ENCODE peak calls at places on chromosomes 13 and 19, in seven cellular contexts. One of them, this sample, is unnamed.

GRCh38 chr13:20814224-20814910 is 40.6 kb upstream of the EEF1AKMT1 start:
- DNase-seq in mammary epithelial cell: peak; percentile 41
- DNase-seq in K562: no peak
- DNase-seq in GM23248: peak; percentile 93
- DNase-seq in Karpas-422: no peak
- DNase-seq in PC-3: peak; percentile 82
- DNase-seq in fibroblast of lung: peak; percentile 96
- DNase-seq in this sample: no peak

GRCh38 chr19:1856698-1857603 is 6.4 kb downstream of the KLF16 start:
- DNase-seq in mammary epithelial cell: peak; percentile 81
- DNase-seq in K562: peak; percentile 87
- DNase-seq in GM23248: peak; percentile 96
- DNase-seq in Karpas-422: peak; percentile 88
- DNase-seq in PC-3: peak; percentile 44
- DNase-seq in fibroblast of lung: peak; percentile 75
- DNase-seq in this sample: no peak

GRCh38 chr13:72808917-72809500 is 27.1 kb downstream of the PIBF1 start:
- DNase-seq in mammary epithelial cell: peak; percentile 5
- DNase-seq in K562: no peak
- DNase-seq in GM23248: peak; percentile 25
- DNase-seq in Karpas-422: peak; percentile 82
- DNase-seq in PC-3: peak; percentile 41
- DNase-seq in fibroblast of lung: peak; percentile 23
- DNase-seq in this sample: no peak

GRCh38 chr13:110565296-110565695 is 3.8 kb upstream of the RAB20 start:
- DNase-seq in mammary epithelial cell: no peak
- DNase-seq in K562: no peak
- DNase-seq in GM23248: no peak
- DNase-seq in Karpas-422: peak; percentile 52
- DNase-seq in PC-3: peak; percentile 64
- DNase-seq in fibroblast of lung: no peak
- DNase-seq in this sample: no peak

GRCh38 chr19:23482829-23483228 is 87.6 kb upstream of the ZNF91 start:
- DNase-seq in mammary epithelial cell: peak; percentile 77
- DNase-seq in K562: no peak
- DNase-seq in GM23248: no peak
- DNase-seq in Karpas-422: no peak
- DNase-seq in PC-3: peak; percentile 69
- DNase-seq in fibroblast of lung: no peak
- DNase-seq in this sample: no peak

GRCh38 chr19:37980419-37980975 is 73.5 kb downstream of the SIPA1L3 start:
- DNase-seq in mammary epithelial cell: no peak
- DNase-seq in K562: no peak
- DNase-seq in GM23248: no peak
- DNase-seq in Karpas-422: no peak
- DNase-seq in PC-3: no peak
- DNase-seq in fibroblast of lung: peak; percentile 14
- DNase-seq in this sample: no peak

GRCh38 chr13:83274679-83275078 is 607.6 kb downstream of the SLITRK1 start:
- DNase-seq in mammary epithelial cell: no peak
- DNase-seq in K562: no peak
- DNase-seq in GM23248: no peak
- DNase-seq in Karpas-422: no peak
- DNase-seq in PC-3: no peak
- DNase-seq in fibroblast of lung: no peak
- DNase-seq in this sample: no peak

GRCh38 chr13:44622259-44622658 is 46.1 kb upstream of the TSC22D1 start:
- DNase-seq in mammary epithelial cell: no peak
- DNase-seq in K562: no peak
- DNase-seq in GM23248: peak; percentile 30
- DNase-seq in Karpas-422: no peak
- DNase-seq in PC-3: no peak
- DNase-seq in fibroblast of lung: no peak
- DNase-seq in this sample: no peak

GRCh38 chr13:28636677-28637317 is 22.1 kb upstream of the POMP start:
- DNase-seq in mammary epithelial cell: peak; percentile 36
- DNase-seq in K562: peak; percentile 41
- DNase-seq in GM23248: peak; percentile 86
- DNase-seq in Karpas-422: peak; percentile 76
- DNase-seq in PC-3: peak; percentile 75
- DNase-seq in fibroblast of lung: peak; percentile 75
- DNase-seq in this sample: peak; percentile 57

GRCh38 chr19:8304841-8305621 is 3.1 kb downstream of the CD320 start:
- DNase-seq in mammary epithelial cell: no peak
- DNase-seq in K562: peak; percentile 92
- DNase-seq in GM23248: no peak
- DNase-seq in Karpas-422: peak; percentile 65
- DNase-seq in PC-3: no peak
- DNase-seq in fibroblast of lung: no peak
- DNase-seq in this sample: no peak

GRCh38 chr19:1173160-1173844 is 766 bp downstream of the SBNO2 start:
- DNase-seq in mammary epithelial cell: no peak
- DNase-seq in K562: peak; percentile 51
- DNase-seq in GM23248: peak; percentile 55
- DNase-seq in Karpas-422: peak; percentile 68
- DNase-seq in PC-3: no peak
- DNase-seq in fibroblast of lung: no peak
- DNase-seq in this sample: no peak

GRCh38 chr19:48495391-48495790 is 16.2 kb downstream of the LMTK3 start:
- DNase-seq in mammary epithelial cell: no peak
- DNase-seq in K562: no peak
- DNase-seq in GM23248: no peak
- DNase-seq in Karpas-422: no peak
- DNase-seq in PC-3: no peak
- DNase-seq in fibroblast of lung: no peak
- DNase-seq in this sample: no peak

GRCh38 chr19:48490980-48491792 is 20.4 kb downstream of the LMTK3 start:
- DNase-seq in mammary epithelial cell: peak; percentile 42
- DNase-seq in K562: peak; percentile 96
- DNase-seq in GM23248: peak; percentile 45
- DNase-seq in Karpas-422: peak; percentile 62
- DNase-seq in PC-3: peak; percentile 29
- DNase-seq in fibroblast of lung: no peak
- DNase-seq in this sample: no peak

GRCh38 chr19:48491793-48492123 is 19.9 kb downstream of the LMTK3 start:
- DNase-seq in mammary epithelial cell: no peak
- DNase-seq in K562: no peak
- DNase-seq in GM23248: no peak
- DNase-seq in Karpas-422: no peak
- DNase-seq in PC-3: no peak
- DNase-seq in fibroblast of lung: no peak
- DNase-seq in this sample: no peak

GRCh38 chr19:48493718-48494515 is 17.7 kb downstream of the LMTK3 start:
- DNase-seq in mammary epithelial cell: no peak
- DNase-seq in K562: no peak
- DNase-seq in GM23248: no peak
- DNase-seq in Karpas-422: no peak
- DNase-seq in PC-3: no peak
- DNase-seq in fibroblast of lung: no peak
- DNase-seq in this sample: no peak

DNA sequence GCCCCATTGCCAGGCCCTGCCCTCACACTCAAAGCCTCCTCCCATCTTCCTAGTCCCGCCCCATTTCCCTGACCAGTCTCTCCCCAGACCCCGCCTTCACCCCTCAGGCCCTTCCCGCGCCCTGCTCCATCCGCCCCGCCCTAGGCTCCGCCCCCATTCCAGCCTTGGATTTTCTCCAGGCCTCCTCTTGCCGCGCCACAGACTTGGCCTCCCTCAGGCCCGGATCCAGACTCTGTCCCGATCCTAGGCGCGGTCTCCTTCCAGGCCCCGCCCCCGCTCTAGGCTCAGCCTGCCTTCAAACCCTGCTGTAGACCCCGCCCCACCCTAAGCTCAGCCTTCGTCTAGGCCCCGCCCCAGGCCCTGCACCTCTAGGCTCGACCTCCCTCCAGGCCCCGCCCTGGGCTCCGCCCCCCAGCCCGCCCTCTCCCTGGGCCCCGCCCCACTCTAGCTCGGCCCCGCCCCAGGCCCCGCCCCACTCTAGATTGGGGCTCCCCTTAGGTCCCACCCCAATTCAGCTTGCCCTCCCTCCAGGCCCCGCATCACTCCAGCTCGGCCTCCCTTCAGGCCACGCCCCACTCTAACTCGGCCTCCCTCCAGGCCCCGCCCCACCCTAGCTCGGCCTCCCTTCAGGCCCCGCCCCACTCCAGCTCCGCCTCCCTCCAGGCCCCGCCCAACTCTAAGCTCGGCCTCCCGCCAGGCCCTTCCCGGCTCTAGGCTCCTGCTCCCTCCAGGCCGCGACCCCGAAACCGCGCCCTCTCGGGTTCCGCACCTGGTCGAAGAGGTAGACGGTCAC is 18.5 kb downstream of the LMTK3 start:
- DNase-seq in mammary epithelial cell: peak; percentile 97
- DNase-seq in K562: peak; percentile 98
- DNase-seq in GM23248: peak; percentile 99
- DNase-seq in Karpas-422: peak; percentile 96
- DNase-seq in PC-3: peak; percentile 94
- DNase-seq in fibroblast of lung: peak; percentile 99
- DNase-seq in this sample: peak; percentile 90
- H3K9ac ChIP-seq in mammary epithelial cell: peak overlapping the region; percentile 58
- H3K9ac ChIP-seq in K562: peak overlapping the region; percentile 89
- H3K9ac ChIP-seq in GM23248: peak overlapping the region; percentile 81
- H3K9ac ChIP-seq in Karpas-422: peak overlapping the region; percentile 21
- H3K9ac ChIP-seq in PC-3: peak overlapping the region; percentile 63
- H3K9ac ChIP-seq in fibroblast of lung: peak overlapping the region; percentile 63
- H3K9ac ChIP-seq in this sample: peak overlapping the region; percentile 90

GRCh38 chr19:18470153-18470552 is 32.2 kb upstream of the ISYNA1 start:
- DNase-seq in mammary epithelial cell: no peak
- DNase-seq in K562: peak; percentile 77
- DNase-seq in GM23248: peak; percentile 34
- DNase-seq in Karpas-422: peak; percentile 63
- DNase-seq in PC-3: no peak
- DNase-seq in fibroblast of lung: no peak
- DNase-seq in this sample: no peak
- H3K9ac ChIP-seq in mammary epithelial cell: no peak overlapping the region
- H3K9ac ChIP-seq in K562: no peak overlapping the region
- H3K9ac ChIP-seq in GM23248: no peak overlapping the region
- H3K9ac ChIP-seq in Karpas-422: no peak overlapping the region
- H3K9ac ChIP-seq in PC-3: no peak overlapping the region
- H3K9ac ChIP-seq in fibroblast of lung: no peak overlapping the region
- H3K9ac ChIP-seq in this sample: peak overlapping the region; percentile 27

DNA sequence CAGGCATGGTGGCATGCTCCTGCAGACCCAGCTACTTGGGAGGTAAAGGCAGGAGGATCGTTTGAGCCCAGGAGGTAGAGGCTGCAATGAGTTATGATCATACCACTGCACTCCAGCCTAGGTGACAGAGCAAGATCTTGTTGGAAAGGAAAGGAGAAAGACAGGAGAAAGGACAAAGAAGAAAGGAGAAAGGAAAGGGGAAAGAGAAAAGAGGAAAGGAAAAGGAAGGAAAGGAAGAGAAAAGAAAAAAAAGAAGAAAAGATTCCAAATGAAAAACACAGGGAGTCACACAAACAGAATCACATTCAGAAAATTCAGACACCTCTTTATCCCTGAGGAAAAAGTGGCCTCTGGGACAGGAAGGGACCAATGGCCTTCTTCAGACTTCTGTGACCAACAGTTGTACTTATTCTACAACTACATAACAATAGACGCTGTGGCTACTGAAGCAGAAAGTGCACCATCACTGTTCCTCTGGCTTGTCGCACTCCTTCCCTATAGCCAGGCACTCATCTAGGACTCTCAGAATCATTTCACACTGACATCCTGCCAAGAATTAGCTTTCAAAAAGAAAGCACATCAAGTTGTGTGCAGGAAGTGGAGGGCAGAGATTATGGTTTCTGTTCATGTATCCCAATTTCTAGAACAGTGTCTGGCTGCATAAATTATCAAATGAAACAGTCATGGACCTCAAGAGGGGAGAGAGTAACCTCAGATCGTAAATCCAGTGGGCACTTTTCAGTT is 5.9 kb downstream of the MTMR6 start:
- DNase-seq in mammary epithelial cell: no peak
- DNase-seq in K562: no peak
- DNase-seq in GM23248: no peak
- DNase-seq in Karpas-422: no peak
- DNase-seq in PC-3: no peak
- DNase-seq in fibroblast of lung: no peak
- DNase-seq in this sample: no peak
- H3K9ac ChIP-seq in mammary epithelial cell: no peak overlapping the region
- H3K9ac ChIP-seq in K562: no peak overlapping the region
- H3K9ac ChIP-seq in GM23248: no peak overlapping the region
- H3K9ac ChIP-seq in Karpas-422: no peak overlapping the region
- H3K9ac ChIP-seq in PC-3: no peak overlapping the region
- H3K9ac ChIP-seq in fibroblast of lung: no peak overlapping the region
- H3K9ac ChIP-seq in this sample: no peak overlapping the region

DNA sequence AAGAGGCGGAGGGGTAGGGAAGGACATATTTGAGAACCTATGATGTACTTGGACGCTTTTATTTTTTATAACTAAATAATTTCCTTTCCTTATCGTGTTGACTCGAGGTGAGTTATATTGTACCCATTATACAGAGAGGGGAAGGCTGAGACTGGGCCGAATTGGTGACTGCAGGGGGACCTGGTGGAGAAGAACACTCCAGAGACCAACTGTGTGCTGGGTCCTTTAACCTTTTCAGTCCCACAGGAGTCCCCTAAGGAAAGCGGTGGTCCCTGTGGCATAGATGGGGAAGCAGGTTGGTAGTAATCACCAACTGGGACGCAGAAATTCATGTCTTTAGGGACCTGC is 633 bp downstream of the MYH14 start:
- DNase-seq in mammary epithelial cell: no peak
- DNase-seq in K562: no peak
- DNase-seq in GM23248: no peak
- DNase-seq in Karpas-422: no peak
- DNase-seq in PC-3: no peak
- DNase-seq in fibroblast of lung: no peak
- DNase-seq in this sample: no peak
- H3K9ac ChIP-seq in mammary epithelial cell: no peak overlapping the region
- H3K9ac ChIP-seq in K562: no peak overlapping the region
- H3K9ac ChIP-seq in GM23248: no peak overlapping the region
- H3K9ac ChIP-seq in Karpas-422: no peak overlapping the region
- H3K9ac ChIP-seq in PC-3: peak overlapping the region; percentile 75
- H3K9ac ChIP-seq in fibroblast of lung: no peak overlapping the region
- H3K9ac ChIP-seq in this sample: no peak overlapping the region

GRCh38 chr13:23175920-23176319 is 4.9 kb upstream of the SGCG start:
- DNase-seq in mammary epithelial cell: no peak
- DNase-seq in K562: no peak
- DNase-seq in GM23248: peak; percentile 38
- DNase-seq in Karpas-422: peak; percentile 64
- DNase-seq in PC-3: peak; percentile 29
- DNase-seq in fibroblast of lung: peak; percentile 40
- DNase-seq in this sample: no peak
- H3K9ac ChIP-seq in mammary epithelial cell: no peak overlapping the region
- H3K9ac ChIP-seq in K562: no peak overlapping the region
- H3K9ac ChIP-seq in GM23248: no peak overlapping the region
- H3K9ac ChIP-seq in Karpas-422: no peak overlapping the region
- H3K9ac ChIP-seq in PC-3: no peak overlapping the region
- H3K9ac ChIP-seq in fibroblast of lung: no peak overlapping the region
- H3K9ac ChIP-seq in this sample: no peak overlapping the region

GRCh38 chr19:55175117-55175867 is 4.8 kb downstream of the SYT5 start:
- DNase-seq in mammary epithelial cell: no peak
- DNase-seq in K562: peak; percentile 96
- DNase-seq in GM23248: no peak
- DNase-seq in Karpas-422: no peak
- DNase-seq in PC-3: no peak
- DNase-seq in fibroblast of lung: no peak
- DNase-seq in this sample: no peak
- H3K9ac ChIP-seq in mammary epithelial cell: no peak overlapping the region
- H3K9ac ChIP-seq in K562: peak overlapping the region; percentile 94
- H3K9ac ChIP-seq in GM23248: no peak overlapping the region
- H3K9ac ChIP-seq in Karpas-422: no peak overlapping the region
- H3K9ac ChIP-seq in PC-3: no peak overlapping the region
- H3K9ac ChIP-seq in fibroblast of lung: no peak overlapping the region
- H3K9ac ChIP-seq in this sample: no peak overlapping the region